ENCODE peak calls at places on chromosomes 4 and X, in seven cellular contexts. E is mesendoderm, P is cardiac muscle cell, B is astrocyte of the cerebellum, A is H1, O is psoas muscle, L is A673. Z is an unnamed sample.
A peak's percentile ranks its signal among the peaks of the same experiment; 100 is the strongest.

GRCh38 chrX:48961585-48962091 is 4.2 kb upstream of the OTUD5 start:
- DNase-seq in A (no peak), P (peak; percentile 58), L (no peak), O (no peak), E (peak; percentile 50), B (no peak), Z (no peak)

GRCh38 chr4:140296335-140296753 is 77.1 kb upstream of the SCOC start:
- DNase-seq in A (no peak), E (peak; percentile 36), O (peak; percentile 71), P (no peak), L (peak; percentile 48), B (peak; percentile 78), Z (no peak)

GRCh38 chr4:150591284-150591874 is 9.4 kb downstream of the MAB21L2 start:
- DNase-seq in E (peak; percentile 76), A (peak; percentile 54), O (no peak), B (no peak), L (no peak), P (peak; percentile 8), Z (no peak)

GRCh38 chr4:20395160-20395773 is 143.6 kb downstream of the SLIT2 start:
- DNase-seq in O (no peak), L (peak; percentile 74), B (no peak), P (peak; percentile 63), E (peak; percentile 86), A (peak; percentile 82), Z (no peak)

GRCh38 chr4:76781698-76782595 is 116.0 kb downstream of the SOWAHB start:
- DNase-seq in B (peak; percentile 86), E (peak; percentile 72), O (no peak), L (peak; percentile 25), P (no peak), A (no peak), Z (no peak)

GRCh38 chr4:87304659-87305277 is 17.9 kb downstream of the HSD17B13 start:
- DNase-seq in B (peak; percentile 13), A (no peak), E (no peak), L (no peak), O (no peak), P (no peak), Z (no peak)

GRCh38 chrX:20252392-20253231 is 14.1 kb downstream of the RPS6KA3 start:
- DNase-seq in L (peak; percentile 68), B (no peak), A (peak; percentile 82), O (peak; percentile 58), P (peak; percentile 37), E (peak; percentile 71), Z (no peak)

GRCh38 chr4:153341575-153342090 is 2.9 kb upstream of the MND1 start:
- DNase-seq in A (no peak), E (peak; percentile 11), P (no peak), O (no peak), B (no peak), L (peak; percentile 47), Z (no peak)

GRCh38 chrX:1749499-1749898 is 134.6 kb downstream of the ASMT start:
- DNase-seq in E (peak; percentile 39), O (no peak), B (no peak), A (no peak), P (no peak), L (no peak), Z (no peak)

GRCh38 chr4:26520728-26521442 is 30.6 kb upstream of the CCKAR start:
- DNase-seq in O (no peak), B (no peak), A (peak; percentile 33), P (no peak), E (no peak), L (no peak), Z (no peak)

GRCh38 chr4:150722908-150723362 is 141.0 kb downstream of the MAB21L2 start:
- DNase-seq in B (no peak), E (peak; percentile 60), L (peak; percentile 86), P (peak; percentile 8), A (no peak), O (peak; percentile 73), Z (no peak)

GRCh38 chr4:80183196-80184052 is 13.9 kb upstream of the PRDM8 start:
- DNase-seq in E (peak; percentile 18), A (no peak), B (no peak), L (no peak), O (peak; percentile 67), P (no peak), Z (no peak)

GRCh38 chr4:173057442-173057841 is 111.2 kb upstream of the GALNT7 start:
- DNase-seq in E (no peak), P (no peak), A (no peak), L (no peak), O (no peak), B (no peak), Z (no peak)

GRCh38 chr4:142282870-142283431 is 563.1 kb downstream of the INPP4B start:
- DNase-seq in B (no peak), O (no peak), L (peak; percentile 51), P (peak; percentile 42), E (peak; percentile 37), A (peak; percentile 50), Z (peak; percentile 1)

GRCh38 chr4:4542824-4543485 is 1.1 kb upstream of the STX18 start:
- DNase-seq in B (no peak), L (no peak), E (peak; percentile 37), P (peak; percentile 7), O (no peak), A (no peak), Z (no peak)

GRCh38 chrX:118660085-118660484 is 67.3 kb upstream of the IL13RA1 start:
- DNase-seq in A (no peak), O (no peak), E (no peak), L (no peak), B (no peak), P (no peak), Z (no peak)

GRCh38 chr4:15704145-15704544 is 1.3 kb downstream of the BST1 start:
- DNase-seq in E (no peak), P (no peak), O (no peak), L (no peak), B (no peak), A (no peak), Z (no peak)

GRCh38 chr4:15702941-15703403 is at the start of gene BST1:
- DNase-seq in A (no peak), E (no peak), L (peak; percentile 72), B (no peak), O (peak; percentile 77), P (no peak), Z (no peak)

GRCh38 chr4:15706646-15707362 is 3.9 kb downstream of the BST1 start:
- DNase-seq in L (no peak), B (no peak), O (no peak), P (no peak), E (no peak), A (no peak), Z (no peak)

GRCh38 chr4:15707363-15707715 is 4.5 kb downstream of the BST1 start:
- DNase-seq in B (no peak), O (no peak), A (no peak), E (no peak), P (no peak), L (no peak), Z (peak; percentile 42)

DNA sequence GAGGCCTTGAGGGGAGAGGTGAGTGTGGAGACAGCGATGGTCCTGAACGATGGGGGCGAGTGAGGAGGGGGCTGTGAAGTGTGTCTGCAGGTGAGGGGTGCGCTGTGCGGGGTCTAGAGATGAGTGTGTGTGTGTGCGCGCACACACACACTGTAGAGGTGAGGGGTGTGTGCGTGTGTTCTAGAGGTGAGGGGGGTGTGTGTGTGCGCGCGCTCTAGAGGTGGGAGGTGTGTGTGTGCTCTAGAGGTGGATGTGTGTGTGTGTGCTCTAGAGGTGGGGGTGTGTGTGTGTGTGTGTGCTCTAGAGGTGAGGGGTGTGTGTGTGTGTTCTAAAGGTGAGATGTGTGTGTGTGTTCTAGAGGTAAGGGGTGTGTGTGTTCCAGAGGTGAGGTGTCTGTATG is 574 bp downstream of the BST1 start:
- DNase-seq in P (no peak), A (no peak), E (no peak), B (no peak), L (no peak), O (no peak), Z (no peak)
- H3K4me3 ChIP-seq in P (no peak overlapping the region), A (peak overlapping the region; percentile 35), E (no peak overlapping the region), B (peak overlapping the region; percentile 48), L (peak overlapping the region; percentile 42), O (peak overlapping the region; percentile 63), Z (no peak overlapping the region)

DNA sequence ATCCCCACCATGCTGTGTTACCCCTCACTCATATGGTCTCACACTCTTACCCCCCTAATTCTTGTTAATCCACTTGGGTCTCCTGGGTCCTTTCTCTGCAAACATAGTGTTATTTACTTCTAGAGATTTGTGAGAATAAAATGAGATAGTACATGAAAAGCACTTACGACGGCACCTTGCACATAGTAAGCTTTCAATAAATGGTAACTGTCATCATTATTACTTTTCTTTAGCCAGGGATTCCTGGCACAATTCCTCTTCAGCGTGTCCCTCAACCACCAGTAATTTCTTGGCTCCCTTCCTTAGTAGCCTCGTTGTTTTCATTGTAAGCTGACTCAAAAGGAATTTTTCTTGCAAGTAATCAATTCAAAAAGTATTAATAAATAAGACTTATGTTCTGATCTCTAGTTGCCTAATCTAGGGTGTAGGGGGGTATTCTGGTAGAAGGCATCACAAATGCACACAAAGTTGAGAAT is 30.1 kb upstream of the RBMX start:
- DNase-seq in P (no peak), E (no peak), A (no peak), B (no peak), L (no peak), O (no peak), Z (no peak)
- H3K4me3 ChIP-seq in P (peak overlapping the region; percentile 51), E (no peak overlapping the region), A (peak overlapping the region; percentile 95), B (peak overlapping the region; percentile 58), L (peak overlapping the region; percentile 63), O (peak overlapping the region; percentile 74), Z (peak overlapping the region; percentile 84)

GRCh38 chr4:106362426-106362825 is 6.2 kb downstream of the GIMD1 start:
- DNase-seq in E (no peak), B (no peak), A (no peak), L (no peak), O (no peak), P (no peak), Z (no peak)
- H3K4me3 ChIP-seq in E (no peak overlapping the region), B (no peak overlapping the region), A (no peak overlapping the region), L (no peak overlapping the region), O (no peak overlapping the region), P (no peak overlapping the region), Z (no peak overlapping the region)

GRCh38 chr4:47749858-47750257 is 88.0 kb downstream of the CORIN start:
- DNase-seq in L (no peak), E (no peak), B (no peak), O (no peak), P (no peak), A (no peak), Z (no peak)

GRCh38 chr4:47747846-47748494 is 89.9 kb downstream of the CORIN start:
- DNase-seq in A (no peak), B (no peak), E (no peak), O (no peak), L (no peak), P (peak; percentile 27), Z (no peak)

GRCh38 chr4:47750771-47751170 is 87.1 kb downstream of the CORIN start:
- DNase-seq in L (no peak), O (no peak), A (no peak), B (no peak), P (no peak), E (no peak), Z (no peak)

DNA sequence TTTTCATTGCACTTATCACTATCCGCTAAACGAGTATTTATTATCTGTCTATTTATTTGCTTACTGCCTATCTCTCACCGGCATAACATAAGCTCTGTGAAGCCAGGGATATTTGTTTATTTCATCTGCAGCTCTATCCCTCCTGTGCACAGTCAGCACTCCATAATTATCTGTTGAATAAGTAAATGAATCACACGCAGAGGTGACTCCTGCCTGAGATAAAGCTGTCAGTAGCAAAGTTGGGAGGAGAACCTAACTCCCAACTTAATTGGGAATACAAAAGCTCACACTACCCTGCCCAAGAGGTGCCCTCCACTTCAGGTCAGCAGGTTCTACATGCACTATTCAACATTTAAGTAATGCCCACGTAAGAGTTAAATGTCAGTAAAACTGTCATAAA is 85.7 kb downstream of the CORIN start:
- DNase-seq in L (no peak), O (no peak), A (no peak), P (no peak), E (no peak), B (no peak), Z (no peak)
- H3K4me3 ChIP-seq in L (no peak overlapping the region), O (no peak overlapping the region), A (no peak overlapping the region), P (no peak overlapping the region), E (no peak overlapping the region), B (no peak overlapping the region), Z (no peak overlapping the region)

Z was measured in SK-N-MC.